ENCODE peak calls at places on chromosomes 6 and 20, in six cellular contexts. One of them, this sample, is unnamed.

GRCh38 chr6:84052204-84052882 is 18.8 kb downstream of the MRAP2 start:
- DNase-seq in mammary epithelial cell: peak
- DNase-seq in IMR-90: peak
- DNase-seq in keratinocyte: no peak
- DNase-seq in naive thymus-derived CD4-positive, alpha-beta T cell: no peak
- DNase-seq in aorta: peak
- DNase-seq in this sample: no peak

GRCh38 chr20:10654630-10655029 is 19.2 kb downstream of the JAG1 start:
- DNase-seq in keratinocyte: no peak
- DNase-seq in mammary epithelial cell: peak
- DNase-seq in IMR-90: no peak
- DNase-seq in naive thymus-derived CD4-positive, alpha-beta T cell: no peak
- DNase-seq in aorta: no peak
- DNase-seq in this sample: peak

GRCh38 chr6:144439016-144439415 is 153.9 kb downstream of the UTRN start:
- DNase-seq in naive thymus-derived CD4-positive, alpha-beta T cell: no peak
- DNase-seq in keratinocyte: no peak
- DNase-seq in mammary epithelial cell: no peak
- DNase-seq in IMR-90: no peak
- DNase-seq in aorta: no peak
- DNase-seq in this sample: no peak

GRCh38 chr6:141199074-141199473 is 933.7 kb upstream of the GJE1 start:
- DNase-seq in mammary epithelial cell: no peak
- DNase-seq in IMR-90: peak
- DNase-seq in aorta: no peak
- DNase-seq in keratinocyte: no peak
- DNase-seq in naive thymus-derived CD4-positive, alpha-beta T cell: no peak
- DNase-seq in this sample: no peak

GRCh38 chr6:158290659-158291058 is 21.6 kb upstream of the TULP4 start:
- DNase-seq in keratinocyte: no peak
- DNase-seq in aorta: no peak
- DNase-seq in mammary epithelial cell: no peak
- DNase-seq in naive thymus-derived CD4-positive, alpha-beta T cell: peak
- DNase-seq in IMR-90: no peak
- DNase-seq in this sample: no peak

GRCh38 chr20:38692436-38693411 is 31.6 kb upstream of the SLC32A1 start:
- DNase-seq in keratinocyte: no peak
- DNase-seq in aorta: peak
- DNase-seq in IMR-90: peak
- DNase-seq in mammary epithelial cell: peak
- DNase-seq in naive thymus-derived CD4-positive, alpha-beta T cell: peak
- DNase-seq in this sample: no peak

GRCh38 chr6:49519660-49520059 is 19.9 kb downstream of the GLYATL3 start:
- DNase-seq in keratinocyte: no peak
- DNase-seq in mammary epithelial cell: no peak
- DNase-seq in naive thymus-derived CD4-positive, alpha-beta T cell: no peak
- DNase-seq in IMR-90: no peak
- DNase-seq in aorta: no peak
- DNase-seq in this sample: no peak

GRCh38 chr20:3995067-3995748 is 20.1 kb downstream of the RNF24 start:
- DNase-seq in aorta: no peak
- DNase-seq in mammary epithelial cell: peak
- DNase-seq in keratinocyte: no peak
- DNase-seq in naive thymus-derived CD4-positive, alpha-beta T cell: peak
- DNase-seq in IMR-90: peak
- DNase-seq in this sample: no peak

GRCh38 chr6:111228094-111228493 is 140.8 kb downstream of the SLC16A10 start:
- DNase-seq in naive thymus-derived CD4-positive, alpha-beta T cell: no peak
- DNase-seq in mammary epithelial cell: peak
- DNase-seq in IMR-90: no peak
- DNase-seq in keratinocyte: no peak
- DNase-seq in aorta: no peak
- DNase-seq in this sample: peak

GRCh38 chr6:168032383-168032760 is 34.9 kb downstream of the KIF25 start:
- DNase-seq in IMR-90: peak
- DNase-seq in keratinocyte: no peak
- DNase-seq in aorta: no peak
- DNase-seq in mammary epithelial cell: peak
- DNase-seq in naive thymus-derived CD4-positive, alpha-beta T cell: no peak
- DNase-seq in this sample: no peak

GRCh38 chr20:8212286-8212685 is 80.2 kb downstream of the PLCB1 start:
- DNase-seq in naive thymus-derived CD4-positive, alpha-beta T cell: no peak
- DNase-seq in mammary epithelial cell: no peak
- DNase-seq in keratinocyte: no peak
- DNase-seq in IMR-90: peak
- DNase-seq in aorta: no peak
- DNase-seq in this sample: no peak

GRCh38 chr6:32857156-32857891 is 3.3 kb downstream of the PSMB9 start:
- DNase-seq in naive thymus-derived CD4-positive, alpha-beta T cell: no peak
- DNase-seq in mammary epithelial cell: no peak
- DNase-seq in aorta: no peak
- DNase-seq in keratinocyte: no peak
- DNase-seq in IMR-90: no peak
- DNase-seq in this sample: no peak

GRCh38 chr6:55869731-55870130 is 5.7 kb downstream of the BMP5 start:
- DNase-seq in mammary epithelial cell: peak
- DNase-seq in aorta: no peak
- DNase-seq in naive thymus-derived CD4-positive, alpha-beta T cell: no peak
- DNase-seq in keratinocyte: no peak
- DNase-seq in IMR-90: no peak
- DNase-seq in this sample: no peak

GRCh38 chr6:166691199-166691598 is 64.1 kb upstream of the RPS6KA2 start:
- DNase-seq in mammary epithelial cell: peak
- DNase-seq in IMR-90: peak
- DNase-seq in aorta: peak
- DNase-seq in naive thymus-derived CD4-positive, alpha-beta T cell: no peak
- DNase-seq in keratinocyte: peak
- DNase-seq in this sample: no peak

GRCh38 chr20:4152696-4153235 is 137.4 kb upstream of the RNF24 start:
- DNase-seq in aorta: no peak
- DNase-seq in keratinocyte: no peak
- DNase-seq in mammary epithelial cell: no peak
- DNase-seq in IMR-90: peak
- DNase-seq in naive thymus-derived CD4-positive, alpha-beta T cell: no peak
- DNase-seq in this sample: no peak

GRCh38 chr6:54754406-54754805 is 92.2 kb upstream of the FAM83B start:
- DNase-seq in mammary epithelial cell: no peak
- DNase-seq in IMR-90: no peak
- DNase-seq in naive thymus-derived CD4-positive, alpha-beta T cell: no peak
- DNase-seq in keratinocyte: no peak
- DNase-seq in aorta: no peak
- DNase-seq in this sample: no peak

GRCh38 chr20:8150591-8150990 is 18.5 kb downstream of the PLCB1 start:
- DNase-seq in keratinocyte: no peak
- DNase-seq in mammary epithelial cell: no peak
- DNase-seq in IMR-90: no peak
- DNase-seq in aorta: no peak
- DNase-seq in naive thymus-derived CD4-positive, alpha-beta T cell: no peak
- DNase-seq in this sample: no peak

GRCh38 chr20:46371656-46372055 is 34.8 kb downstream of the ELMO2 start:
- DNase-seq in keratinocyte: no peak
- DNase-seq in mammary epithelial cell: no peak
- DNase-seq in aorta: no peak
- DNase-seq in IMR-90: no peak
- DNase-seq in naive thymus-derived CD4-positive, alpha-beta T cell: no peak
- DNase-seq in this sample: no peak

GRCh38 chr20:57753332-57754164 is 43.7 kb upstream of the PMEPA1 start:
- DNase-seq in IMR-90: no peak
- DNase-seq in naive thymus-derived CD4-positive, alpha-beta T cell: no peak
- DNase-seq in mammary epithelial cell: no peak
- DNase-seq in keratinocyte: no peak
- DNase-seq in aorta: no peak
- DNase-seq in this sample: no peak

GRCh38 chr6:52543729-52544324 is 33.0 kb downstream of the TRAM2 start:
- DNase-seq in naive thymus-derived CD4-positive, alpha-beta T cell: no peak
- DNase-seq in keratinocyte: no peak
- DNase-seq in aorta: no peak
- DNase-seq in mammary epithelial cell: no peak
- DNase-seq in IMR-90: peak
- DNase-seq in this sample: no peak

GRCh38 chr6:163014736-163015135 is 287.0 kb downstream of the PACRG start:
- DNase-seq in IMR-90: no peak
- DNase-seq in aorta: no peak
- DNase-seq in mammary epithelial cell: no peak
- DNase-seq in naive thymus-derived CD4-positive, alpha-beta T cell: no peak
- DNase-seq in keratinocyte: no peak
- DNase-seq in this sample: no peak

GRCh38 chr20:33568378-33569289 is 78.7 kb downstream of the CBFA2T2 start:
- DNase-seq in keratinocyte: no peak
- DNase-seq in naive thymus-derived CD4-positive, alpha-beta T cell: no peak
- DNase-seq in aorta: peak
- DNase-seq in mammary epithelial cell: no peak
- DNase-seq in IMR-90: no peak
- DNase-seq in this sample: no peak

GRCh38 chr20:4812641-4813075 is 90.9 kb downstream of the PRND start:
- DNase-seq in keratinocyte: no peak
- DNase-seq in aorta: no peak
- DNase-seq in IMR-90: no peak
- DNase-seq in mammary epithelial cell: no peak
- DNase-seq in naive thymus-derived CD4-positive, alpha-beta T cell: no peak
- DNase-seq in this sample: no peak

GRCh38 chr6:89353702-89354392 is 1.3 kb upstream of the UBE2J1 start:
- DNase-seq in mammary epithelial cell: no peak
- DNase-seq in IMR-90: no peak
- DNase-seq in keratinocyte: no peak
- DNase-seq in naive thymus-derived CD4-positive, alpha-beta T cell: no peak
- DNase-seq in aorta: no peak
- DNase-seq in this sample: no peak

DNA sequence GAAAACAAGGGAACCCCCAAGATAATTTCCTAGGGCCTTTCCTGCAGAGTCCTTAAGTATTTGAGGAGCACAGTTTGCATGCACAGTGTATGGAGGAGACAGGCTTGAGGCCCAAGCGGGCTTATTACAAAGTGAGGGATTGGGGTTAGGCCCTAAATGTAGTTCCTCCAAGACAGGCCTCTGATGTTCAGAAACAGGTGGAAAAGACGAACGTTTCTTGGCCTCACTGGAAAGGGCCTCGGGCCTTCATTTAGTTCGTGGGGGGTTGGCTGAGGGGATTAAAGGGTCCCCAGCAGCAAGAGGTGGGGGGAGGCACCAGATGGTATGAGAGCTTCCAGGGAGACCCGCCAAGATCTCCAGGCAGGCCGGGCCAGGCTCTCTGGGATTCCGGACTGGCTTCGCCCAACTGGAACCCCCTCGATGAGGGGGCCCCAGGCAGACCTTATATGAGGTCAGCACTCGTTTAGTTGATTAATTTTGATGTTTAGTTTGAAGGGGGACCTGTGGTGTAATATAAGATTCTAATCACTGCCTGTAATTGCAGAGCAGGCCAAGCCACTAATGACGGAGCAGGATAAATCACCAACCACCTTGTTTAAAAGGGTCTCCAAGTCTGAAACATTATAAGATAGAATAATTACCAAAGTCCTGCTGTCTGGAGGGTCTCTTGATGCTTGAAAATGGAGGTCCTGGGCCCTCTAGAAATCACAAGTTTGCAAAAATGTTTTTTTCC is 2.0 kb downstream of the HMGA1 start:
- DNase-seq in keratinocyte: no peak
- DNase-seq in IMR-90: no peak
- DNase-seq in naive thymus-derived CD4-positive, alpha-beta T cell: no peak
- DNase-seq in aorta: no peak
- DNase-seq in mammary epithelial cell: no peak
- DNase-seq in this sample: no peak
- H3K27ac ChIP-seq in keratinocyte: peak
- H3K27ac ChIP-seq in IMR-90: peak
- H3K27ac ChIP-seq in naive thymus-derived CD4-positive, alpha-beta T cell: peak
- H3K27ac ChIP-seq in aorta: no peak
- H3K27ac ChIP-seq in mammary epithelial cell: peak
- H3K27ac ChIP-seq in this sample: peak

DNA sequence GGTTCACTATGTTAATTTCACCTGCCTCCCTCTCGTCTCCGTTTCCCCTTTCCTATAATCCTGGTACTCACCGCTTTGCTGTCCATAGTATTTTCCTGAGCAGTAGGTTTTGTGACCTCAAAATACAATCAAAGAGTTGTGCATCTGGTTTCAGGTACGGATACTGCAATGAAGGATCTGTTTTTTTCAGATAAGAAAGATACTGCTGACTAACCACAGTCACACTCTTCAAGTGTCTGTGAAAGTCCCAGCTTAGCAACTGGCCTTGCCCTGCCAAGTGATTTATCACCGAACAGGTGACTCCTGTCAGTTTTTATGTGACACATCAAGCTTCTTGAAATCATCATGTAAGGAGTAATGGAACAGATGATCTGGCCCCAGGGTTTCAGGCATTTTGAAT is 180.9 kb downstream of the DTNBP1 start:
- DNase-seq in IMR-90: no peak
- DNase-seq in keratinocyte: no peak
- DNase-seq in mammary epithelial cell: peak
- DNase-seq in aorta: no peak
- DNase-seq in naive thymus-derived CD4-positive, alpha-beta T cell: no peak
- DNase-seq in this sample: peak
- H3K27ac ChIP-seq in IMR-90: no peak
- H3K27ac ChIP-seq in keratinocyte: no peak
- H3K27ac ChIP-seq in mammary epithelial cell: no peak
- H3K27ac ChIP-seq in aorta: no peak
- H3K27ac ChIP-seq in naive thymus-derived CD4-positive, alpha-beta T cell: no peak
- H3K27ac ChIP-seq in this sample: no peak

DNA sequence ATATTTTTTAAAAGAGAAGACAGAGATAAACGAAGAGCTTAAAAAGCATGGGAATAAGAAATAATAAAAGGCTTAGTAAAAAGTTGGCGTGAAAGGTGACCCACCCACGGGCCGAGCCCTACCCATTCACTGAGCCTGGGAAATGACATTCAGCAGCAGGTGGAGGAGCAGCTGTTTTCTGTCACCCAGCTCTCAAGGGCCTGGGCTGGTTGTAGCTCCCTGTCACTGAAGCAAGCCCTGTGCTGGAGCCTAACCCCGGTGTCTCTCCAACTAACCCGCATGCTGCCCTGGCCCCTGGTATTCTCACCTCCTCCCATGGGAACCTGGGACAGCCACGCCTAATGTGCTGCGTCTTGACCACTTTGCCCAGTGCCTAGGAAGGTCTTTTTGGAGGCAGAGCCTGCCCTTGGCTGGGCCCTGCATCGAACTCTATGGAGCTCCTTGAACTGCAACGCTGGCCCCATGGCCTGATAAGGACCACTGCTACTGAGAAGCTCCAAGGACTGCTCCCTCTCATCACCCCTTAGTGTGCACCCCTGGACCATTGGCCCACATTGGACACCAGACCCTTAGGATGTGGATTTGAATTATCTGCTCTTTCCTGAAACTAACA is 68.8 kb upstream of the IYD start:
- DNase-seq in keratinocyte: no peak
- DNase-seq in mammary epithelial cell: no peak
- DNase-seq in aorta: no peak
- DNase-seq in naive thymus-derived CD4-positive, alpha-beta T cell: no peak
- DNase-seq in IMR-90: no peak
- DNase-seq in this sample: no peak
- H3K27ac ChIP-seq in keratinocyte: no peak
- H3K27ac ChIP-seq in mammary epithelial cell: no peak
- H3K27ac ChIP-seq in aorta: no peak
- H3K27ac ChIP-seq in naive thymus-derived CD4-positive, alpha-beta T cell: no peak
- H3K27ac ChIP-seq in IMR-90: no peak
- H3K27ac ChIP-seq in this sample: no peak

DNA sequence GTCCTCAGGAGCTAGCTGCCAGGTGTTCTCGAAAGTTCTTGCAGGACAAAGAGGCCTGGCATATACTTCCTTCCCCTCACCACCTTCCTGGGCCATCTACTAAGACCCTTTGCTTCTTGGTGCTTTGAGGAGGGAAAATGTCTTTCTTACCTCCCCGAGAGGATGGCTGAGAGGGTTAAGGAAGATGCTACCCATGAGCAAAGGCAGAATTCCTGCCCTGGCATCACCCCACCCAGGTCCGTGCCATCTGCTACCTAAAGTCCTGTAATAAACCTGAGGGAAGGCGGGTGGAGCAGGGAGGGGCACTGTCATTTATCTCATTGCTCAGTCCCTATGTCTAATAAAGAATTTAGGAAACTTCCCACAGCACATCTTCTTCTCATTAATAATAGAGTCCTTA is 16.2 kb downstream of the GFOD1 start:
- DNase-seq in keratinocyte: no peak
- DNase-seq in naive thymus-derived CD4-positive, alpha-beta T cell: no peak
- DNase-seq in aorta: no peak
- DNase-seq in mammary epithelial cell: no peak
- DNase-seq in IMR-90: no peak
- DNase-seq in this sample: no peak
- H3K27ac ChIP-seq in keratinocyte: no peak
- H3K27ac ChIP-seq in naive thymus-derived CD4-positive, alpha-beta T cell: no peak
- H3K27ac ChIP-seq in aorta: no peak
- H3K27ac ChIP-seq in mammary epithelial cell: no peak
- H3K27ac ChIP-seq in IMR-90: no peak
- H3K27ac ChIP-seq in this sample: no peak

This sample was measured in epithelial cell of prostate.